ENCODE peak calls at places on chromosomes 5 and 9, in eight cellular contexts. Z is HepG2, E is Panc1, H is GM23338, K is K562, G is HCT116, P is GM12878, L is upper lobe of left lung. C is an unnamed sample. For H3K4me1, the result is how much of the 10 kb centered on the place peaks cover.

GRCh38 chr9:96674914-96675538 is 19.9 kb upstream of the PRXL2C start:
- ATAC-seq in E (no peak), P (no peak), L (no peak), Z (no peak), G (peak), H (no peak), K (no peak), C (no peak)

GRCh38 chr5:39009981-39010380 is 64.2 kb downstream of the RICTOR start:
- ATAC-seq in Z (no peak), P (no peak), H (no peak), L (no peak), G (no peak), K (no peak), E (no peak), C (no peak)

GRCh38 chr9:84123648-84124406 is 143.2 kb downstream of the RMI1 start:
- ATAC-seq in P (peak), L (no peak), K (peak), Z (no peak), E (no peak), G (no peak), H (no peak), C (no peak)

GRCh38 chr9:18947772-18948391 is 85.1 kb downstream of the SAXO1 start:
- ATAC-seq in E (no peak), G (peak), Z (peak), P (peak), L (peak), H (peak), K (peak), C (peak)

GRCh38 chr5:103347729-103348128 is 89.2 kb downstream of the MACIR start:
- ATAC-seq in L (no peak), E (no peak), P (peak), Z (peak), H (no peak), G (no peak), K (no peak), C (no peak)

GRCh38 chr5:177959315-177959714 is 36.7 kb downstream of the PROP1 start:
- ATAC-seq in H (peak), L (no peak), Z (no peak), G (no peak), E (no peak), K (no peak), P (no peak), C (no peak)

GRCh38 chr5:118590806-118591205 is 397.5 kb downstream of the DTWD2 start:
- ATAC-seq in L (no peak), E (no peak), G (no peak), Z (no peak), P (no peak), K (no peak), H (no peak), C (no peak)

GRCh38 chr9:16553869-16554540 is 316.5 kb downstream of the BNC2 start:
- ATAC-seq in E (no peak), L (peak), Z (no peak), H (no peak), P (peak), G (no peak), K (no peak), C (no peak)

GRCh38 chr5:154836225-154836624 is 14.2 kb downstream of the FAXDC2 start:
- ATAC-seq in L (no peak), E (no peak), H (no peak), K (no peak), G (no peak), Z (no peak), P (no peak), C (no peak)

GRCh38 chr5:127136908-127137307 is 63.6 kb upstream of the C5orf63 start:
- ATAC-seq in H (no peak), Z (no peak), E (no peak), L (no peak), P (peak), K (no peak), G (no peak), C (no peak)

GRCh38 chr9:91411096-91411771 is 12.4 kb downstream of the NFIL3 start:
- ATAC-seq in K (no peak), L (peak), P (no peak), Z (no peak), H (no peak), E (no peak), G (peak), C (no peak)

GRCh38 chr9:84366683-84367082 is 26.1 kb upstream of the SLC28A3 start:
- ATAC-seq in E (no peak), Z (no peak), K (no peak), L (no peak), G (no peak), H (no peak), P (no peak), C (no peak)

GRCh38 chr9:13769641-13770040 is 490.1 kb upstream of the MPDZ start:
- ATAC-seq in E (no peak), Z (no peak), G (no peak), H (no peak), P (no peak), L (no peak), K (no peak), C (no peak)

GRCh38 chr5:84218546-84218945 is 166.1 kb downstream of the EDIL3 start:
- ATAC-seq in Z (peak), L (no peak), P (peak), G (no peak), K (no peak), H (peak), E (peak), C (no peak)

GRCh38 chr5:81971086-81971693 is 633 bp upstream of the ATG10 start:
- ATAC-seq in G (no peak), E (no peak), P (peak), L (no peak), H (peak), K (peak), Z (peak), C (no peak)

GRCh38 chr5:144414232-144414631 is 243.6 kb downstream of the KCTD16 start:
- ATAC-seq in K (no peak), L (no peak), G (no peak), E (no peak), H (no peak), P (no peak), Z (no peak), C (no peak)

GRCh38 chr5:761206-761771 is 23.2 kb downstream of the ZDHHC11B start:
- ATAC-seq in K (no peak), Z (no peak), E (no peak), P (no peak), G (no peak), H (no peak), L (no peak), C (no peak)

GRCh38 chr9:108543251-108543768 is 312.5 kb downstream of the ACTL7B start:
- ATAC-seq in Z (no peak), L (peak), E (no peak), P (no peak), K (no peak), G (peak), H (peak), C (no peak)

GRCh38 chr5:98938459-98938858 is 9.7 kb upstream of the CHD1 start:
- ATAC-seq in Z (peak), E (no peak), G (no peak), K (no peak), L (no peak), H (no peak), P (no peak), C (no peak)

GRCh38 chr9:80086822-80087345 is 515.1 kb downstream of the TLE4 start:
- ATAC-seq in L (no peak), K (no peak), E (no peak), Z (no peak), H (no peak), P (no peak), G (no peak), C (no peak)

GRCh38 chr9:114276908-114277821 is 45.7 kb upstream of the ORM1 start:
- ATAC-seq in L (no peak), G (no peak), P (no peak), E (no peak), Z (peak), H (no peak), K (no peak), C (no peak)

GRCh38 chr5:81212211-81212687 is 20.9 kb upstream of the CKMT2 start:
- ATAC-seq in E (no peak), K (peak), H (peak), Z (peak), L (no peak), G (no peak), P (peak), C (no peak)

GRCh38 chr9:93952784-93953491 is 2.2 kb downstream of the BARX1 start:
- ATAC-seq in G (no peak), E (no peak), H (peak), K (no peak), P (no peak), L (no peak), Z (peak), C (no peak)

GRCh38 chr9:114059047-114059803 is 18.9 kb downstream of the AMBP start:
- ATAC-seq in Z (peak), E (no peak), P (no peak), K (no peak), G (no peak), H (no peak), L (no peak), C (no peak)

GRCh38 chr9:92426501-92426900 is 2.2 kb upstream of the OMD start:
- ATAC-seq in Z (no peak), P (no peak), G (no peak), E (no peak), L (no peak), H (no peak), K (no peak), C (no peak)

GRCh38 chr5:41682641-41683040 is 172.2 kb upstream of the PLCXD3 start:
- ATAC-seq in G (no peak), K (no peak), L (no peak), H (no peak), Z (no peak), E (no peak), P (no peak), C (no peak)

GRCh38 chr5:135255461-135256178 is 143.4 kb downstream of the MACROH2A1 start:
- ATAC-seq in H (peak), E (peak), K (peak), G (peak), P (no peak), Z (peak), L (no peak), C (no peak)

GRCh38 chr9:136297016-136297691 is 6.7 kb downstream of the CCDC187 start:
- ATAC-seq in G (peak), L (no peak), K (no peak), P (peak), Z (peak), H (no peak), E (peak), C (no peak)

GRCh38 chr5:135602882-135603721 is 24.3 kb upstream of the CXCL14 start:
- ATAC-seq in H (peak), K (no peak), P (no peak), E (no peak), L (no peak), G (no peak), Z (peak), C (no peak)

DNA sequence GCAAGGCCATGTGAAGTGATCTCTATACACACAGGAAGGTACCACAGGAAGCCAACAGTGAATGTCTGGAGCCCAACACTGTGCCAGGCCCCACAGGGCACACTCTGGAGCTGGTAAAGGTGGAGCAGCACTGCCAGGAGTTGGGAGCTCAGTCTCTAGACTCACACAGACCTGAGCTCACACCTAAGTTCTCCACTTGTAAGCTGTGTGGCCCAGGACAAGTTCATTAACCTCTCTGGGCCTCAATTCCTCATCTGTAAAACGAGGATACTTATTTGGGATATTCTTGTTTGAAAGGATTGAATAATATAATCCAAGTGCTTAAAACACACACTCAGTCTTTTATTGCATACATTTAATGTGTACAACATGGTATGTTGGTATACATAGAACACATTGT is 60.6 kb upstream of the IQGAP2 start:
- ATAC-seq in Z (no peak), K (no peak), G (no peak), L (no peak), E (no peak), H (no peak), P (no peak), C (no peak)
- H3K4me1 ChIP-seq in Z (under half), K (under half), G (under half), L (under half), E (under half), H (under half), P (under half), C (under half)

GRCh38 chr5:132427285-132428146 is 58.0 kb downstream of the SLC22A5 start:
- ATAC-seq in G (peak), H (peak), K (no peak), Z (peak), P (peak), L (peak), E (peak), C (no peak)

GRCh38 chr5:132425009-132425937 is 55.8 kb downstream of the SLC22A5 start:
- ATAC-seq in E (no peak), L (peak), G (no peak), P (peak), K (peak), Z (no peak), H (no peak), C (no peak)

GRCh38 chr5:132428147-132428482 is 58.6 kb downstream of the SLC22A5 start:
- ATAC-seq in H (no peak), L (no peak), P (no peak), G (no peak), E (no peak), K (no peak), Z (no peak), C (no peak)

GRCh38 chr5:132425975-132426524 is 56.5 kb downstream of the SLC22A5 start:
- ATAC-seq in E (no peak), L (no peak), Z (no peak), G (no peak), P (peak), K (peak), H (no peak), C (no peak)

GRCh38 chr5:132426525-132427138 is 57.1 kb downstream of the SLC22A5 start:
- ATAC-seq in G (peak), Z (peak), H (peak), E (peak), L (peak), P (peak), K (peak), C (peak)
- TF ChIP-seq POLR2AphosphoS5 in G (peak), Z (no peak), H (no peak), E (no peak), L (peak), P (peak), K (peak), C (peak)

GRCh38 chr5:132102944-132103343 is 29.4 kb downstream of the CSF2 start:
- ATAC-seq in K (no peak), P (peak), L (no peak), Z (no peak), H (no peak), E (no peak), G (peak), C (no peak)
- H3K4me1 ChIP-seq in K (under half), P (half or more), L (under half), Z (under half), H (under half), E (under half), G (under half), C (under half)

GRCh38 chr5:172714491-172715420 is 56.2 kb downstream of the DUSP1 start:
- ATAC-seq in Z (peak), L (peak), E (peak), K (peak), H (peak), G (peak), P (peak), C (peak)
- TF ChIP-seq POLR2AphosphoS5 in Z (peak), L (peak), E (no peak), K (no peak), H (no peak), G (no peak), P (no peak), C (peak)

DNA sequence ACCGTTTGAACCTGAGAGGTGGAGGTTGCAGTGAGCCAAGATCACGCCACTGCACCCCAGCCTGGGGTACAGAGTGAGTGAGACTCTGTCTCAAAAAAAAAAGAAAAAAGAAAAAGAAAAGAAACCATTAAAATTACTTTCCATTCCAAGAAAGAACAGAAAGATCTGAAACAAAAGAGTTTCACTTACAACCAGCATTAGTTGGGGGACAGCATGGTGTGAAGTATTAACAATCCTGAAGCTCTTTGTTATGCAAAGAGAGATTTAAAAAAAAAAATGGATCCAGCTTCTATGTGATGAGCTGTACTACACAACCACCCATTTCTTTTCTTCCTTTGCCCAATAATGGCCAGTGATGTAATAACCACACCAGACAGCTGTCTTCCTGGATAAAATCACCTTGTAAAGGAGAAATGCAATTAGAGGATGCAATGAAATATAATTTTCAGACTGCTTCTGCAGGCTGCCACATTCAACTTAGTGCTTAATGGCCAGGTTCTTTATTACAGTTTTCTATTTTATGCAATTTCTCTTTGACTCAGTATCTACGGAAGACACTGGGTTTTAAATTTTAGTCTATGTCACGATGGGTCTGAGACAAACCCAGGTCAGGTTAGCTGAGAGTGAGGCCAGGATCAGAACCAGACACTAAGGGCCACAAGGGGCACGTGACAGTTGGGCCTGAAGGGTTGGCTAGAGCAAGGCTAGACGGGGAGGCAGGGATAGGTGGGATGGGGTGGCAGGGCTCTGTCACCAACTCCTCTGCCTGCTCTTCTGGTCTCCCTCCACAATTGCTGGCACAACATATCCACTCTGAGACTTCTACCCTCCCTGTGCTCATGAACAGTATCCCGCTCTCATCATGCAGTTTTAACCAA is 76.6 kb downstream of the MED27 start:
- ATAC-seq in K (no peak), L (no peak), H (peak), E (no peak), Z (no peak), G (no peak), P (peak), C (no peak)
- H3K4me1 ChIP-seq in K (under half), L (under half), H (half or more), E (under half), Z (under half), G (under half), P (under half), C (under half)

DNA sequence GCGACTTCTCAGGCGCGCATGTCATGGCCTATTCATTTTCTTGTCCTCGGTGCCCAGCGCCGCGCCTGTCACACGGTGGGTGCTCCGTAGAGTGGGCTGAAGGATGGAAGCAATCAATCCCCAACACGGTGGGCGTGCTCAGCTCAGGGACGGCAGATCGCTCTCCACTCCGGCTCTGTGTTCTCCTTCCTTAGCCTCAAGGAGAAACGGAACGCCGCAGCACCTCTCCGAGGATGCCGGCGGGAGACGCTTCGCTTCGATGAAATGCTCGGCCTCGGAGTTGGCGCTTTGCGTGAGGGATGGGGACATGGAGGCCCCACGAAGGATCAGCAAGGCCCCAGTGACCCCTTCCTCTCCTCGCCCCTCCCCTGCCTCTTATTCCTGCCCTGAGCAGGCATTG is 199.5 kb downstream of the C9orf50 start:
- ATAC-seq in Z (no peak), G (no peak), K (no peak), H (no peak), E (no peak), P (no peak), L (no peak), C (no peak)
- TF ChIP-seq POLR2AphosphoS5 in Z (no peak), G (no peak), K (no peak), H (no peak), E (no peak), P (no peak), L (no peak), C (no peak)

DNA sequence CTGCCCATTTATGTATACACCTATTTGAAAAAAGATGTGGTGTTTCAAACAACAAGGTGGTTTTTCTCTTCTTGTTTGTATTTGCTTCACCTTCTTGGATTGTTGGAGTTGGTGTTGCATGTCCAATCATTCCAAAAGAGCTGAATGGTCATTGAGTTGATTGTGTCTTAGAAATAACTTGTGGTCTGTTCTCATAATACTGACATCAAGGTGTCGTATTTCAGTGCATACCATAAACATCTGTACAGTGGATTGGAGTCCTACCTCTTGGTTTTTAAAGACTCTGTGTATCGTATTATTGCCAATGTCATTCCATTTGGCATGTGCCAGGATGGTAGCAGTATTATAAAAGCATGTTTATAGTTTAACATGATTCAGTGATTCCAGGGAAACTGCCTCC is 73.2 kb downstream of the TRIO start:
- ATAC-seq in K (no peak), G (no peak), L (no peak), Z (no peak), E (no peak), H (no peak), P (no peak), C (no peak)
- H3K4me1 ChIP-seq in K (under half), G (under half), L (under half), Z (half or more), E (half or more), H (half or more), P (half or more), C (under half)

DNA sequence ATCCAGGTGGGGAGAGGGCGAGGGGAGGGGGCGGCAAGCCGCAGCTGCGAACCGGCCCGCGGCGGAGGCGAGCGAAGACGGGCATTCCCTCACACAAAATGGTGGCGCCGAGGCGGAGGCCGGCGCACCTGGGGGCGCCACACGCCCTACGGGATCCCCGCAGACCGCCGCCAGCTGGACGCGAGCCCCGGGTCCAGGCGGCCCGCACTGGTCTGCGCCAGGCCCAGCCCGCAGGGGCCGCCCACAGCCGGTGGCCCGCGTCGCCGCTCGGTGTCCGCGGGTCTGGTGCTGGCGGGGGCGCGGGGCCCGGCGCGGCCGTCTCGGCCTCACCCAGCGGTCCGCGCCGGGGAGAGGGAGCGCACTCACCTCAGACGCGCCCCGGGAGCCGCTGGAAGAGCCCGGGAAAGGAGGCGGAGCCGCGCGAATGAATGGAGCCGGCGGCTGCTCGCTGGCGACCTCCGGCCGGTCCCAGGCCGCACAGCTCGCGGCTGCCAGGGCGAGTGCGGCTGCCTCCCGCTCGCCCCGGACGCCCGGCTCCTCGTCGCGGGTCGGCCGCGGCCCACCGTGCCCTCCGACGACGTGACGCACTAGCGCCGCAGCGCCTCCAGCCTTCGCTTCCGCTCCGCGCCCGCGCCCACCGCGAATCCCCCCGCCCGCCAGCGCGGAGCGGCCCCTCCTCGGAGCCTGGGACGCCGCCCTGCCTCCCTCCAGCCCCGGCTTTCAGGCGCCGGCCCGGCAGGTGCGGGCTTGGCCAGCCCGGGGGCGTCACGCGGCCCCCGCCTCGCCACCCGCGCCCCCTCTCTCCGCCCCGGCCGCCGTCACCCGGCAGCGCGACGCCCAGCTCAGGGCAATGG is at the start of gene FAM169A:
- ATAC-seq in H (peak), L (peak), P (peak), E (peak), Z (peak), G (peak), K (no peak), C (peak)
- TF ChIP-seq POLR2AphosphoS5 in H (peak), L (no peak), P (no peak), E (no peak), Z (no peak), G (peak), K (no peak), C (no peak)

C was measured in gastroesophageal sphincter.